ENCODE peak calls at places on chromosomes 1 and 21, in ten cellular contexts. Y, C, J, O, A, X, R, F, P and I are unnamed samples.

GRCh38 chr1:16926491-16927195 is 4.9 kb downstream of the CROCC start:
- DNase-seq in Y (no peak), C (no peak), J (no peak), O (no peak), A (peak), X (no peak), R (no peak), F (peak), P (no peak), I (no peak)

GRCh38 chr1:34108269-34108668 is 56.8 kb downstream of the CSMD2 start:
- DNase-seq in Y (no peak), C (no peak), J (no peak), O (no peak), A (no peak), X (no peak), R (no peak), F (no peak), P (no peak), I (no peak)

GRCh38 chr1:231927431-231927830 is 300.8 kb downstream of the DISC1 start:
- DNase-seq in Y (no peak), C (no peak), J (no peak), O (no peak), A (no peak), X (no peak), R (no peak), F (no peak), P (no peak), I (no peak)

GRCh38 chr1:84319662-84320061 is 18.2 kb downstream of the SAMD13 start:
- DNase-seq in Y (no peak), C (no peak), J (no peak), O (no peak), A (no peak), X (peak), R (no peak), F (no peak), P (no peak), I (no peak)

GRCh38 chr1:116909511-116910378 is at the start of gene PTGFRN:
- DNase-seq in Y (peak), C (no peak), J (peak), O (no peak), A (peak), X (peak), R (peak), F (peak), P (peak), I (peak)

GRCh38 chr1:113784104-113784779 is 25.0 kb upstream of the PHTF1 start:
- DNase-seq in Y (no peak), C (no peak), J (peak), O (no peak), A (no peak), X (no peak), R (no peak), F (no peak), P (no peak), I (no peak)

GRCh38 chr1:170660874-170661645 is 2.9 kb upstream of the PRRX1 start:
- DNase-seq in Y (peak), C (no peak), J (peak), O (no peak), A (no peak), X (no peak), R (no peak), F (peak), P (peak), I (no peak)

GRCh38 chr1:191886977-191887376 is 271.3 kb upstream of the RGS18 start:
- DNase-seq in Y (no peak), C (no peak), J (no peak), O (no peak), A (no peak), X (no peak), R (no peak), F (no peak), P (no peak), I (no peak)

GRCh38 chr1:197696372-197696771 is 78.9 kb downstream of the DENND1B start:
- DNase-seq in Y (peak), C (no peak), J (peak), O (no peak), A (no peak), X (no peak), R (no peak), F (no peak), P (no peak), I (peak)

GRCh38 chr1:94011709-94012590 is 102.7 kb upstream of the GCLM start:
- DNase-seq in Y (no peak), C (no peak), J (peak), O (no peak), A (no peak), X (no peak), R (no peak), F (no peak), P (no peak), I (no peak)

GRCh38 chr1:100359139-100359538 is 6.8 kb downstream of the CDC14A start:
- DNase-seq in Y (no peak), C (no peak), J (no peak), O (no peak), A (no peak), X (no peak), R (no peak), F (no peak), P (no peak), I (no peak)

GRCh38 chr1:94039514-94039870 is 81.5 kb downstream of the ABCA4 start:
- DNase-seq in Y (peak), C (peak), J (peak), O (peak), A (peak), X (peak), R (peak), F (peak), P (peak), I (peak)

GRCh38 chr1:226048886-226049285 is 13.6 kb upstream of the H3-3A start:
- DNase-seq in Y (no peak), C (no peak), J (no peak), O (no peak), A (no peak), X (no peak), R (no peak), F (no peak), P (no peak), I (no peak)

GRCh38 chr1:48114596-48115384 is 107.7 kb upstream of the SLC5A9 start:
- DNase-seq in Y (peak), C (no peak), J (no peak), O (no peak), A (no peak), X (no peak), R (no peak), F (no peak), P (no peak), I (no peak)

GRCh38 chr21:16046625-16047340 is 317.0 kb downstream of the USP25 start:
- DNase-seq in Y (no peak), C (no peak), J (peak), O (no peak), A (no peak), X (no peak), R (no peak), F (no peak), P (no peak), I (peak)

GRCh38 chr1:75953461-75953860 is 21.3 kb upstream of the ASB17 start:
- DNase-seq in Y (no peak), C (no peak), J (no peak), O (no peak), A (no peak), X (no peak), R (no peak), F (peak), P (no peak), I (no peak)

GRCh38 chr1:207993477-207994445 is 82.8 kb upstream of the CD34 start:
- DNase-seq in Y (peak), C (no peak), J (no peak), O (no peak), A (no peak), X (no peak), R (peak), F (peak), P (no peak), I (no peak)

GRCh38 chr1:87154351-87154750 is 174.3 kb upstream of the LMO4 start:
- DNase-seq in Y (no peak), C (no peak), J (no peak), O (no peak), A (peak), X (no peak), R (no peak), F (no peak), P (no peak), I (no peak)

GRCh38 chr21:33033094-33033951 is 7.6 kb downstream of the OLIG2 start:
- DNase-seq in Y (no peak), C (no peak), J (no peak), O (no peak), A (no peak), X (no peak), R (no peak), F (peak), P (no peak), I (no peak)

GRCh38 chr1:32014199-32014936 is 700 bp downstream of the KHDRBS1 start:
- DNase-seq in Y (peak), C (no peak), J (peak), O (peak), A (peak), X (peak), R (peak), F (peak), P (peak), I (peak)

GRCh38 chr1:207078578-207079132 is 10.0 kb upstream of the C4BPB start:
- DNase-seq in Y (no peak), C (no peak), J (no peak), O (no peak), A (no peak), X (no peak), R (no peak), F (no peak), P (no peak), I (no peak)

GRCh38 chr1:2819831-2820730 is 18.6 kb upstream of the TTC34 start:
- DNase-seq in Y (no peak), C (no peak), J (no peak), O (no peak), A (no peak), X (no peak), R (no peak), F (no peak), P (no peak), I (no peak)

GRCh38 chr1:221734187-221734586 is 7.7 kb downstream of the DUSP10 start:
- DNase-seq in Y (no peak), C (no peak), J (no peak), O (no peak), A (no peak), X (no peak), R (no peak), F (no peak), P (no peak), I (no peak)

GRCh38 chr1:221739677-221740025 is 2.2 kb downstream of the DUSP10 start:
- DNase-seq in Y (no peak), C (no peak), J (no peak), O (no peak), A (no peak), X (no peak), R (no peak), F (no peak), P (no peak), I (no peak)

GRCh38 chr1:221739018-221739676 is 2.7 kb downstream of the DUSP10 start:
- DNase-seq in Y (no peak), C (no peak), J (no peak), O (no peak), A (no peak), X (no peak), R (peak), F (no peak), P (no peak), I (no peak)

GRCh38 chr1:221736714-221737113 is 5.2 kb downstream of the DUSP10 start:
- DNase-seq in Y (no peak), C (no peak), J (no peak), O (no peak), A (no peak), X (no peak), R (peak), F (no peak), P (no peak), I (no peak)

GRCh38 chr1:221735976-221736375 is 5.9 kb downstream of the DUSP10 start:
- DNase-seq in Y (no peak), C (no peak), J (no peak), O (no peak), A (no peak), X (no peak), R (no peak), F (no peak), P (no peak), I (no peak)
- H3K27ac ChIP-seq in Y (peak), C (no peak), J (no peak), O (no peak), A (no peak), X (no peak), R (no peak), F (no peak), P (no peak), I (no peak)

DNA sequence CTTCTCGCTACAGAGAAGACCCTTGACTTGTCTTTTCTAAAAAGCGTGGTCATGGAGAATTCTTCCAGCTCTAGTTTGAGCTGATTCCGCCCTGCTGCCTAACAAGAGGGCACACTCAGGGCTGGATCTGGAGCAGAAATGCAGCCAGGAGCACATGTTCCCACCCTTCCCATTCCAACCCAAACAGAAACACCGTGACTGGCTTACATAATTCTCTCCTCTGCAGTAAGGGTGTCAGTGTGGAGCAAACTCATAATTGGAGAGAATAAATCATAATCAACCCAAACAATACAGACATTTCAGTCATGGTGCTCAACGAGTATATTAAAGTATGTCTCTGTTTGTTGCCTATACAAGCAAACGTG is 34.5 kb downstream of the CTNNBIP1 start:
- DNase-seq in Y (no peak), C (no peak), J (no peak), O (no peak), A (no peak), X (no peak), R (no peak), F (no peak), P (no peak), I (no peak)
- H3K27ac ChIP-seq in Y (peak), C (no peak), J (no peak), O (no peak), A (no peak), X (no peak), R (no peak), F (no peak), P (no peak), I (peak)

GRCh38 chr1:200153277-200154055 is 126.0 kb downstream of the NR5A2 start:
- DNase-seq in Y (no peak), C (peak), J (no peak), O (no peak), A (no peak), X (no peak), R (no peak), F (no peak), P (no peak), I (no peak)
- H3K27ac ChIP-seq in Y (no peak), C (no peak), J (no peak), O (no peak), A (no peak), X (no peak), R (peak), F (no peak), P (no peak), I (no peak)

GRCh38 chr1:52487632-52488031 is 65.3 kb downstream of the TUT4 start:
- DNase-seq in Y (no peak), C (no peak), J (no peak), O (no peak), A (no peak), X (no peak), R (no peak), F (no peak), P (no peak), I (no peak)
- H3K27ac ChIP-seq in Y (no peak), C (no peak), J (no peak), O (no peak), A (no peak), X (no peak), R (no peak), F (no peak), P (no peak), I (no peak)

GRCh38 chr1:45802343-45803298 is 791 bp upstream of the MAST2 start:
- DNase-seq in Y (peak), C (no peak), J (peak), O (no peak), A (peak), X (peak), R (peak), F (peak), P (peak), I (peak)

GRCh38 chr1:45800899-45801298 is 2.5 kb upstream of the MAST2 start:
- DNase-seq in Y (no peak), C (no peak), J (no peak), O (no peak), A (no peak), X (no peak), R (no peak), F (no peak), P (no peak), I (no peak)

GRCh38 chr1:45806129-45806528 is 2.7 kb downstream of the MAST2 start:
- DNase-seq in Y (no peak), C (no peak), J (no peak), O (no peak), A (no peak), X (no peak), R (no peak), F (no peak), P (no peak), I (no peak)

GRCh38 chr1:45803299-45803780 is at the start of gene MAST2:
- DNase-seq in Y (peak), C (peak), J (peak), O (peak), A (peak), X (peak), R (peak), F (peak), P (peak), I (peak)

GRCh38 chr1:45804671-45804973 is 1.2 kb downstream of the MAST2 start:
- DNase-seq in Y (no peak), C (no peak), J (no peak), O (no peak), A (no peak), X (no peak), R (no peak), F (no peak), P (no peak), I (no peak)
- H3K27ac ChIP-seq in Y (peak), C (no peak), J (no peak), O (peak), A (no peak), X (no peak), R (no peak), F (no peak), P (peak), I (no peak)

DNA sequence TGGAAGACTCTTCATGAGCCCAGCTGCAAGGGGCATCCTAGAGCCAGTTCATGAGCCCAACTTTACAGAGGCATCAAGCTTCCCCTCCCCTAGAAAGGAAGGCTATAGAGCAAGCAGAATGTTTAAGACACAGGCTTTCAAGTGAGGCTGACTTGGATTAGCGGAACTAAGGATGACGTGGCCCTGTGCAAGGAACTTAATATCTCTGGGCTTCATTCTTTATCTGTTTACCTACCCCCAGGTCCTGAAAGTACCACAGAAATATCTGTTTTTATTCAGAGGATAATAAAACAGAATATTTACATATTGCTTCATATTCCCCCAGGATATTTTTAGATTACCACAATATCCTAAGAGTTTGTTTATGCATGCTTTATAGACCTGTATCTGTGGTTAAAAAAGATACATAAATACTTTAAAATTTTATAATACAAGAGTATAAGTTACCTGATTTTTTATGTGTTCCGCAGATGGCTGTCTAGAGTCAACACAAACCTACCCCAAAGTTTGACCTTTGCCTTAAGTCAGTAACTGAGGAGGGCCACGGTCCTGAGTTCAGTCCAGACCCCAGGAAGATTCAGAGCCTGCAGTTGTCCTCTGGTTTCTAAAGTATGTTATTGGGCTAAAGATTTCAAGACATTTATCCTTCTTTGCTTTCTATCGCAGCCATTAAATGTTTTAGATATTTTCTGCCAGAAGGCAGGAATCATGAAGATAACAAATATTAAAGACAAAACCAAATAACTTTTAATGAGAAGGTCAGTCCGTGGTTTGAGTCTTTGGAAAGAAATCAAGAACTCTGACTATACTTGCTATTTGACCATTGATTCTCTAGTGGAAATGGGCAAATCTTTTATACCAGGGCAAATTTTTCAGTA is 38.3 kb upstream of the HAO2 start:
- DNase-seq in Y (no peak), C (no peak), J (no peak), O (no peak), A (no peak), X (no peak), R (no peak), F (no peak), P (no peak), I (no peak)
- H3K27ac ChIP-seq in Y (no peak), C (no peak), J (no peak), O (no peak), A (no peak), X (no peak), R (no peak), F (no peak), P (no peak), I (no peak)

GRCh38 chr1:178267646-178268094 is 173.8 kb downstream of the RASAL2 start:
- DNase-seq in Y (peak), C (no peak), J (peak), O (no peak), A (no peak), X (peak), R (no peak), F (no peak), P (no peak), I (peak)
- H3K27ac ChIP-seq in Y (no peak), C (no peak), J (peak), O (no peak), A (no peak), X (peak), R (no peak), F (no peak), P (no peak), I (peak)